ENCODE peak calls at places on chromosome 16, in ten cellular contexts. H is psoas muscle; M is SK-N-SH; T is GM12878; S is vagina; W is esophagus muscularis mucosa; Z is CD8-positive, alpha-beta T cell; Y is A549; O is PC-3; V is ascending aorta. B is an unnamed sample.

GRCh38 chr16:17397499-17397891 is 73.3 kb downstream of the XYLT1 start:
- DNase-seq in H (no peak), M (peak; percentile 59), T (no peak), S (no peak), W (no peak), Z (no peak), Y (peak; percentile 41), O (no peak), V (no peak), B (peak; percentile 86)

GRCh38 chr16:17404903-17405691 is 65.7 kb downstream of the XYLT1 start:
- DNase-seq in H (peak; percentile 89), M (peak; percentile 21), T (no peak), S (peak; percentile 92), W (peak; percentile 94), Z (no peak), Y (no peak), O (no peak), V (peak; percentile 94), B (peak; percentile 91)

GRCh38 chr16:1788095-1788707 is 5.3 kb downstream of the IGFALS start:
- DNase-seq in H (no peak), M (no peak), T (no peak), S (no peak), W (no peak), Z (no peak), Y (no peak), O (no peak), V (peak; percentile 57), B (peak; percentile 65)

GRCh38 chr16:31242197-31242596 is 17.6 kb upstream of the ITGAM start:
- DNase-seq in H (no peak), M (no peak), T (no peak), S (no peak), W (no peak), Z (no peak), Y (no peak), O (no peak), V (no peak), B (no peak)

GRCh38 chr16:4987250-4987579 is 29.1 kb downstream of the SEC14L5 start:
- DNase-seq in H (no peak), M (no peak), T (no peak), S (no peak), W (no peak), Z (no peak), Y (no peak), O (no peak), V (no peak), B (no peak)

GRCh38 chr16:389317-389716 is 7.5 kb upstream of the PGAP6 start:
- DNase-seq in H (no peak), M (no peak), T (no peak), S (no peak), W (no peak), Z (no peak), Y (no peak), O (no peak), V (no peak), B (no peak)

GRCh38 chr16:65600629-65601028 is 478.8 kb upstream of the CDH11 start:
- DNase-seq in H (no peak), M (no peak), T (no peak), S (no peak), W (no peak), Z (no peak), Y (no peak), O (no peak), V (no peak), B (peak; percentile 84)

GRCh38 chr16:85026696-85027095 is 899 bp upstream of the KIAA0513 start:
- DNase-seq in H (no peak), M (no peak), T (no peak), S (no peak), W (no peak), Z (no peak), Y (no peak), O (peak; percentile 19), V (no peak), B (no peak)

GRCh38 chr16:48405153-48405552 is 19.9 kb upstream of the SIAH1 start:
- DNase-seq in H (no peak), M (no peak), T (no peak), S (no peak), W (no peak), Z (no peak), Y (no peak), O (no peak), V (no peak), B (no peak)

GRCh38 chr16:117381-118365 is 20.8 kb downstream of the NPRL3 start:
- DNase-seq in H (peak; percentile 69), M (peak; percentile 87), T (no peak), S (no peak), W (no peak), Z (peak; percentile 53), Y (peak; percentile 74), O (peak; percentile 59), V (no peak), B (peak; percentile 89)

GRCh38 chr16:3188925-3189825 is 1.2 kb downstream of the OR1F1 start:
- DNase-seq in H (no peak), M (peak; percentile 76), T (no peak), S (no peak), W (no peak), Z (no peak), Y (peak; percentile 52), O (peak; percentile 27), V (no peak), B (peak; percentile 94)

GRCh38 chr16:85075236-85075924 is 36.9 kb downstream of the CIBAR2 start:
- DNase-seq in H (no peak), M (no peak), T (no peak), S (no peak), W (no peak), Z (no peak), Y (no peak), O (no peak), V (no peak), B (no peak)

GRCh38 chr16:9053006-9053601 is 38.3 kb upstream of the HAPSTR1 start:
- DNase-seq in H (peak; percentile 78), M (peak; percentile 86), T (no peak), S (no peak), W (no peak), Z (no peak), Y (peak; percentile 64), O (peak; percentile 32), V (peak; percentile 73), B (peak; percentile 61)

GRCh38 chr16:74738134-74738541 is 36.5 kb downstream of the FA2H start:
- DNase-seq in H (peak; percentile 31), M (peak; percentile 17), T (no peak), S (no peak), W (no peak), Z (no peak), Y (peak; percentile 83), O (peak; percentile 77), V (no peak), B (peak; percentile 68)

GRCh38 chr16:77758046-77758445 is 30.3 kb upstream of the VAT1L start:
- DNase-seq in H (no peak), M (no peak), T (no peak), S (no peak), W (no peak), Z (no peak), Y (no peak), O (no peak), V (no peak), B (peak; percentile 11)

GRCh38 chr16:10765772-10766171 is 22.1 kb downstream of the NUBP1 start:
- DNase-seq in H (no peak), M (no peak), T (peak; percentile 33), S (no peak), W (no peak), Z (no peak), Y (no peak), O (no peak), V (no peak), B (no peak)

DNA sequence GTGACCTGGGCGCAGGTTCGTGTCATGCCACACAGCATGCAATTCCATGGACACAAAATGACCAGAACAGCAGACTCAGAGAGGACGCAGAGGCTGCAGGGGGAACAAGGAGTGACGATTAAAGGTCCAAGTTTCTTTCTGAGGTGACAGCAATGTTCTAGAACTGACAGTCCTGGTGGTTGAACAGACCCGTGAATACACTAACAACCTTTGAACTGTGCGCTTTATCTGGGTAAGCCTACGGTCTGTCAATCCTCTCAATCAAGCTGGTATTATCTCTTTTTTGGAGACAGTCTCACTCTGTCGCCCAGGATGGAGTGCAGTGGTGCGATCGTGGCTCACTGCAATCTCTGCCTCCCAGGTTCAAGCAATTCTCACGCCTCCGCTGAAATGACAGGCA is 134.1 kb downstream of the ZNF778 start:
- DNase-seq in H (no peak), M (no peak), T (no peak), S (no peak), W (no peak), Z (no peak), Y (no peak), O (no peak), V (no peak), B (no peak)
- H3K4me1 ChIP-seq in H (peaks cover 54% of the 10 kb centered on the region), M (no peaks in the 10 kb centered on the region), T (peaks cover 11% of the 10 kb centered on the region), S (peaks cover 44% of the 10 kb centered on the region), W (peaks cover 60% of the 10 kb centered on the region), Z (peaks cover 80% of the 10 kb centered on the region), Y (peaks cover 62% of the 10 kb centered on the region), O (no peaks in the 10 kb centered on the region), V (no peaks in the 10 kb centered on the region), B (no peaks in the 10 kb centered on the region)

GRCh38 chr16:49556252-49557069 is 182.9 kb downstream of the C16orf78 start:
- DNase-seq in H (no peak), M (no peak), T (no peak), S (no peak), W (no peak), Z (no peak), Y (peak; percentile 35), O (peak; percentile 28), V (no peak), B (peak; percentile 87)
- TF ChIP-seq CTCF in H (peak; percentile 56), M (peak; percentile 62), T (peak; percentile 55), S (peak; percentile 14), W (no peak), Z (no peak), Y (peak; percentile 24), O (peak; percentile 51), V (peak; percentile 17), B (peak; percentile 59)

GRCh38 chr16:67658849-67659674 is 998 bp downstream of the ACD start:
- DNase-seq in H (no peak), M (no peak), T (no peak), S (no peak), W (no peak), Z (no peak), Y (no peak), O (no peak), V (no peak), B (peak; percentile 96)
- H3K27ac ChIP-seq in H (no peak overlapping the region), M (peak overlapping the region; percentile 16), T (peak overlapping the region; percentile 80), S (peak overlapping the region; percentile 90), W (no peak overlapping the region), Z (peak overlapping the region; percentile 92), Y (peak overlapping the region; percentile 90), O (no peak overlapping the region), V (no peak overlapping the region), B (peak overlapping the region; percentile 90)

GRCh38 chr16:60077791-60078280 is 1343.7 kb upstream of the GOT2 start:
- DNase-seq in H (no peak), M (no peak), T (no peak), S (no peak), W (no peak), Z (no peak), Y (no peak), O (no peak), V (no peak), B (no peak)

GRCh38 chr16:60074378-60074777 is 1340.3 kb upstream of the GOT2 start:
- DNase-seq in H (no peak), M (no peak), T (no peak), S (no peak), W (no peak), Z (no peak), Y (no peak), O (no peak), V (no peak), B (no peak)

DNA sequence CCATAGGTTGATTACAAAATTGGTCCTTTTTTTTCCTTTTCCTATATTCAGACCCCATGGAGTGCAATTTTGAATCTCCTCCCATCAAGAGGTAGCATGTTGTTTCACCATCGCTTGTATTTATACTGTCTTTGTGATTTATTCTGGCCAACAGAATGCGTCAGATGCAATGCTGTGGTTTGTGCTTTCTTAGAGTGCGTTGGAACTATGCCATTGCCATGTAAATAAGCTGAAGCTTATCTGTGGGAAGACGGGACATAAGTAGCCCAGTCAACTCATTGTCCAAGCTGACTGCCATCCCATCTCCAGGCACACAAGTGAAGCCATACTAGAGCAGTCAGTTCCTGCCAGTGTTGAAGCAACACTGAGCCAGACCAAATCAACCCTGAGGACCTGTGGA is 1339.3 kb upstream of the GOT2 start:
- DNase-seq in H (no peak), M (no peak), T (no peak), S (no peak), W (no peak), Z (no peak), Y (no peak), O (peak; percentile 13), V (no peak), B (no peak)
- H3K4me1 ChIP-seq in H (no peaks in the 10 kb centered on the region), M (no peaks in the 10 kb centered on the region), T (no peaks in the 10 kb centered on the region), S (no peaks in the 10 kb centered on the region), W (no peaks in the 10 kb centered on the region), Z (no peaks in the 10 kb centered on the region), Y (no peaks in the 10 kb centered on the region), O (no peaks in the 10 kb centered on the region), V (no peaks in the 10 kb centered on the region), B (no peaks in the 10 kb centered on the region)

B was measured in osteoblast.